ENCODE peak calls at places on chromosomes 11 and 22, in nine cellular contexts. Z, U, W, O, D, G, I, R and F are unnamed samples.

GRCh38 chr11:5138256-5138655 is at the start of gene OR52A5:
- DNase-seq in Z (no peak), U (no peak), W (no peak), O (no peak), D (no peak), G (no peak), I (no peak), R (no peak), F (no peak)

GRCh38 chr11:2789331-2789730 is 89.5 kb upstream of the KCNQ1OT1 start:
- DNase-seq in Z (no peak), U (no peak), W (no peak), O (no peak), D (no peak), G (no peak), I (no peak), R (no peak), F (no peak)

GRCh38 chr11:134369656-134370525 is 38.1 kb downstream of the GLB1L2 start:
- DNase-seq in Z (no peak), U (no peak), W (no peak), O (no peak), D (no peak), G (no peak), I (no peak), R (no peak), F (no peak)

GRCh38 chr22:39664485-39665200 is 94.1 kb downstream of the CACNA1I start:
- DNase-seq in Z (no peak), U (no peak), W (peak; percentile 38), O (peak; percentile 28), D (no peak), G (peak; percentile 92), I (no peak), R (no peak), F (no peak)

GRCh38 chr11:10298342-10298741 is 4.3 kb upstream of the SBF2 start:
- DNase-seq in Z (peak; percentile 93), U (peak; percentile 90), W (peak; percentile 46), O (no peak), D (no peak), G (no peak), I (no peak), R (peak; percentile 84), F (no peak)

GRCh38 chr11:2287102-2287501 is 14.6 kb downstream of the C11orf21 start:
- DNase-seq in Z (no peak), U (no peak), W (no peak), O (peak; percentile 1), D (no peak), G (no peak), I (no peak), R (no peak), F (no peak)

GRCh38 chr22:45584121-45584570 is 81.5 kb downstream of the FBLN1 start:
- DNase-seq in Z (no peak), U (peak; percentile 84), W (no peak), O (no peak), D (no peak), G (no peak), I (no peak), R (peak; percentile 23), F (no peak)

GRCh38 chr11:68904458-68904847 is 762 bp downstream of the IGHMBP2 start:
- DNase-seq in Z (no peak), U (no peak), W (no peak), O (no peak), D (no peak), G (no peak), I (no peak), R (no peak), F (peak; percentile 41)

GRCh38 chr11:69655479-69656394 is 14.8 kb downstream of the CCND1 start:
- DNase-seq in Z (no peak), U (no peak), W (no peak), O (no peak), D (no peak), G (no peak), I (no peak), R (no peak), F (no peak)

GRCh38 chr11:77019976-77020591 is 14.1 kb upstream of the B3GNT6 start:
- DNase-seq in Z (no peak), U (peak; percentile 43), W (no peak), O (no peak), D (no peak), G (no peak), I (peak; percentile 72), R (no peak), F (peak; percentile 44)

GRCh38 chr11:131064373-131064991 is 148.2 kb upstream of the SNX19 start:
- DNase-seq in Z (peak; percentile 61), U (peak; percentile 69), W (no peak), O (peak; percentile 40), D (peak; percentile 44), G (peak; percentile 88), I (peak; percentile 33), R (peak; percentile 27), F (peak; percentile 73)

GRCh38 chr22:49237279-49237678 is 590.4 kb downstream of the BRD1 start:
- DNase-seq in Z (no peak), U (no peak), W (no peak), O (no peak), D (no peak), G (no peak), I (no peak), R (no peak), F (no peak)